ENCODE peak calls at places on chromosomes 12 and 14, in eight cellular contexts. S is astrocyte, O is Peyer's patch, Z is A549, A is right atrium auricular region, R is mesendoderm, T is IMR-90, C is psoas muscle. D is an unnamed sample. For H3K4me1, the result is how much of the 10 kb centered on the place peaks cover.

GRCh38 chr12:57046947-57047890 is 2.7 kb downstream of the MYO1A start:
- DNase-seq in R (no peak), T (no peak), O (no peak), C (no peak), Z (no peak), S (no peak), A (no peak), D (no peak)

GRCh38 chr12:100267603-100268281 is 765 bp downstream of the SCYL2 start:
- DNase-seq in A (no peak), O (no peak), T (peak), C (no peak), Z (no peak), S (peak), R (peak), D (no peak)

GRCh38 chr12:110901401-110901800 is 19.0 kb downstream of the MYL2 start:
- DNase-seq in T (no peak), S (no peak), R (peak), A (no peak), C (no peak), O (no peak), Z (no peak), D (no peak)

GRCh38 chr14:80638620-80639215 is 302.8 kb downstream of the CEP128 start:
- DNase-seq in A (no peak), O (no peak), C (no peak), T (peak), S (peak), R (peak), Z (peak), D (no peak)

GRCh38 chr14:66395300-66395699 is 90.9 kb upstream of the CCDC196 start:
- DNase-seq in R (peak), T (no peak), S (no peak), C (no peak), O (no peak), A (no peak), Z (no peak), D (no peak)

GRCh38 chr14:38500125-38500524 is 244.2 kb upstream of the CLEC14A start:
- DNase-seq in C (no peak), Z (no peak), S (no peak), A (no peak), O (no peak), R (no peak), T (peak), D (no peak)

GRCh38 chr14:29814153-29815057 is 113.2 kb downstream of the PRKD1 start:
- DNase-seq in C (peak), S (peak), Z (no peak), T (peak), R (no peak), A (no peak), O (no peak), D (no peak)

GRCh38 chr12:12240671-12241345 is 26.0 kb downstream of the LRP6 start:
- DNase-seq in Z (no peak), S (peak), O (no peak), C (no peak), R (no peak), T (peak), A (no peak), D (no peak)

GRCh38 chr12:632102-632696 is 31.0 kb downstream of the NINJ2 start:
- DNase-seq in Z (peak), A (no peak), O (no peak), C (peak), T (peak), S (peak), R (peak), D (no peak)

GRCh38 chr14:75879031-75879430 is 102.8 kb downstream of the TGFB3 start:
- DNase-seq in A (no peak), R (no peak), Z (no peak), S (peak), T (peak), C (no peak), O (no peak), D (no peak)

GRCh38 chr14:45649051-45649450 is 396.0 kb upstream of the MIS18BP1 start:
- DNase-seq in R (no peak), S (no peak), Z (no peak), A (no peak), T (no peak), O (no peak), C (no peak), D (no peak)

GRCh38 chr12:12405882-12406281 is 49.0 kb downstream of the BORCS5 start:
- DNase-seq in C (no peak), S (no peak), A (no peak), Z (peak), R (no peak), O (peak), T (no peak), D (no peak)

GRCh38 chr12:91877461-91878230 is 268.0 kb downstream of the BTG1 start:
- DNase-seq in C (no peak), T (no peak), Z (no peak), R (no peak), S (no peak), O (no peak), A (no peak), D (no peak)

GRCh38 chr14:31834616-31835015 is 242.5 kb upstream of the ARHGAP5 start:
- DNase-seq in R (no peak), Z (no peak), O (no peak), C (no peak), T (peak), S (peak), A (no peak), D (no peak)

GRCh38 chr12:67453181-67453580 is 184.0 kb downstream of the CAND1 start:
- DNase-seq in R (no peak), O (no peak), C (no peak), Z (no peak), S (no peak), T (no peak), A (no peak), D (no peak)

GRCh38 chr12:106428379-106428778 is 70.8 kb downstream of the POLR3B start:
- DNase-seq in R (no peak), O (no peak), T (peak), C (no peak), Z (no peak), S (peak), A (no peak), D (no peak)

GRCh38 chr12:46109343-46110219 is 119.2 kb upstream of the SCAF11 start:
- DNase-seq in T (no peak), Z (no peak), S (no peak), A (no peak), O (no peak), R (no peak), C (no peak), D (no peak)

GRCh38 chr12:20024194-20024593 is 344.1 kb upstream of the PDE3A start:
- DNase-seq in T (no peak), S (no peak), A (no peak), R (no peak), O (no peak), C (no peak), Z (no peak), D (no peak)

GRCh38 chr14:50064993-50065392 is 51.4 kb downstream of the VCPKMT start:
- DNase-seq in S (peak), Z (no peak), C (no peak), A (no peak), O (no peak), T (no peak), R (no peak), D (no peak)

GRCh38 chr12:48023386-48023785 is 19.1 kb upstream of the COL2A1 start:
- DNase-seq in A (no peak), C (no peak), T (no peak), S (no peak), Z (no peak), O (no peak), R (peak), D (no peak)

GRCh38 chr12:106498056-106498455 is 84.7 kb upstream of the RFX4 start:
- DNase-seq in T (peak), A (no peak), R (no peak), O (no peak), S (peak), Z (no peak), C (no peak), D (no peak)

GRCh38 chr12:123757555-123757954 is 4.5 kb upstream of the DNAH10 start:
- DNase-seq in C (peak), A (no peak), O (no peak), T (peak), R (no peak), Z (no peak), S (no peak), D (peak)

GRCh38 chr14:56205906-56206305 is 87.7 kb downstream of the PELI2 start:
- DNase-seq in O (no peak), Z (no peak), S (no peak), C (no peak), R (no peak), T (no peak), A (no peak), D (no peak)

GRCh38 chr14:65866906-65867305 is 454.4 kb downstream of the FUT8 start:
- DNase-seq in A (no peak), T (no peak), S (no peak), R (no peak), Z (no peak), O (no peak), C (no peak), D (no peak)

GRCh38 chr12:101839324-101840283 is 8.8 kb upstream of the GNPTAB start:
- DNase-seq in C (peak), S (no peak), O (no peak), T (peak), R (peak), A (peak), Z (peak), D (no peak)

GRCh38 chr14:70707138-70708038 is 65.7 kb downstream of the TTC9 start:
- DNase-seq in A (no peak), Z (no peak), S (peak), C (no peak), T (peak), O (no peak), R (peak), D (no peak)

GRCh38 chr12:53728206-53728605 is 954 bp upstream of the CALCOCO1 start:
- DNase-seq in Z (no peak), A (no peak), O (no peak), S (no peak), C (no peak), R (no peak), T (no peak), D (no peak)

GRCh38 chr14:79064200-79064599 is 894.0 kb downstream of the NRXN3 start:
- DNase-seq in R (no peak), T (no peak), O (no peak), C (no peak), S (no peak), A (no peak), Z (no peak), D (no peak)

GRCh38 chr12:51247523-51248206 is 9.0 kb downstream of the DAZAP2 start:
- DNase-seq in C (no peak), Z (no peak), R (no peak), A (no peak), S (no peak), O (no peak), T (no peak), D (no peak)

GRCh38 chr14:70642313-70643235 is 858 bp downstream of the TTC9 start:
- DNase-seq in S (no peak), C (peak), O (no peak), R (peak), T (no peak), Z (no peak), A (no peak), D (no peak)

GRCh38 chr14:24803933-24804494 is 170.0 kb upstream of the GZMB start:
- DNase-seq in C (no peak), R (no peak), Z (no peak), O (no peak), S (no peak), T (no peak), A (no peak), D (no peak)

GRCh38 chr12:46246021-46246700 is 22.7 kb downstream of the SLC38A1 start:
- DNase-seq in R (no peak), A (no peak), O (no peak), Z (no peak), S (no peak), T (no peak), C (no peak), D (no peak)

GRCh38 chr12:770474-770873 is 18.1 kb downstream of the WNK1 start:
- DNase-seq in T (no peak), C (no peak), R (no peak), Z (no peak), O (no peak), S (peak), A (no peak), D (no peak)

GRCh38 chr12:89525002-89525823 is 617 bp upstream of the GALNT4 start:
- DNase-seq in O (peak), C (peak), S (peak), Z (peak), A (no peak), T (peak), R (peak), D (no peak)

GRCh38 chr14:38250316-38250715 is 5.6 kb downstream of the CLEC14A start:
- DNase-seq in C (no peak), A (no peak), R (no peak), T (peak), Z (no peak), O (no peak), S (no peak), D (no peak)

GRCh38 chr12:106274575-106275081 is 26.8 kb upstream of the CKAP4 start:
- DNase-seq in O (no peak), S (peak), C (no peak), A (no peak), Z (no peak), T (no peak), R (no peak), D (no peak)

GRCh38 chr14:23704890-23705289 is 68.7 kb downstream of the DHRS2 start:
- DNase-seq in C (no peak), Z (no peak), S (no peak), A (no peak), R (peak), O (no peak), T (no peak), D (no peak)

GRCh38 chr14:104844306-104845032 is 20.6 kb upstream of the CEP170B start:
- DNase-seq in Z (no peak), R (peak), A (no peak), S (no peak), O (no peak), C (no peak), T (no peak), D (no peak)

DNA sequence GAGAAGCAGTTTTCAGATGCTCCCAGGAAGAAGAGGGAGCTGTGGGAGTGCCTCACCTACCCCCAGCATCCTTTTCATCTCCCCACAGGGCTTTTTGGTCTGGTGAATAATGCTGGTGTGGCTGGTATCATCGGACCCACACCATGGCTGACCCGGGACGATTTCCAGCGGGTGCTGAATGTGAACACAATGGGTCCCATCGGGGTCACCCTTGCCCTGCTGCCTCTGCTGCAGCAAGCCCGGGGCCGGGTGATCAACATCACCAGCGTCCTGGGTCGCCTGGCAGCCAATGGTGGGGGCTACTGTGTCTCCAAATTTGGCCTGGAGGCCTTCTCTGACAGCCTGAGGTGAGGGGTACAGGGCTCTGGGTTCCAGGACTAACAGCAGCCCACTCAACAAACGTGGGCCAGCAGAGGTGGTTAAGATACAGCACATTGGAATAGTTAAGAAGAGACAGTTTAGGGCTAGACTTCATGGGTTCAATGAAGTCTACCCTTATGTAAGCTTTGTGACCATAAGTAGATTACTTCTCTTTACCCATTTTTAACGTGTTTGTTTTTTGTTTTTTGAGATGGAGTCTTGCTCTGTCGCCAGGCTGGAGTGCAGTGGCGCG is 1.5 kb downstream of the RDH5 start:
- DNase-seq in C (peak), A (no peak), T (no peak), S (no peak), Z (no peak), R (no peak), O (no peak), D (no peak)
- H3K4me1 ChIP-seq in C (half or more), A (under half), T (under half), S (half or more), Z (half or more), R (under half), O (under half), D (half or more)

GRCh38 chr12:78866518-78866917 is 1.9 kb downstream of the SYT1 start:
- DNase-seq in C (no peak), S (no peak), Z (no peak), T (no peak), A (no peak), R (no peak), O (no peak), D (no peak)

GRCh38 chr12:78870539-78870938 is 6.0 kb downstream of the SYT1 start:
- DNase-seq in R (peak), A (no peak), T (no peak), S (no peak), Z (no peak), C (no peak), O (no peak), D (no peak)

GRCh38 chr12:78871566-78871965 is 7.0 kb downstream of the SYT1 start:
- DNase-seq in Z (no peak), R (no peak), O (no peak), T (peak), C (no peak), A (no peak), S (no peak), D (no peak)
- H3K27ac ChIP-seq in Z (no peak), R (no peak), O (no peak), T (no peak), C (no peak), A (no peak), S (no peak), D (no peak)

GRCh38 chr14:73747386-73748211 is 33.4 kb upstream of the PNMA1 start:
- DNase-seq in A (no peak), S (no peak), C (no peak), Z (no peak), R (peak), O (peak), T (no peak), D (no peak)
- H3K4me1 ChIP-seq in A (under half), S (under half), C (half or more), Z (half or more), R (under half), O (half or more), T (half or more), D (half or more)

GRCh38 chr12:24945822-24946221 is 3.1 kb downstream of the BCAT1 start:
- DNase-seq in Z (no peak), C (no peak), R (no peak), S (no peak), T (no peak), O (no peak), A (no peak), D (no peak)
- H3K27ac ChIP-seq in Z (no peak), C (no peak), R (no peak), S (peak), T (peak), O (no peak), A (no peak), D (no peak)

GRCh38 chr12:108365324-108365723 is 26.2 kb upstream of the CMKLR1 start:
- DNase-seq in S (no peak), O (no peak), T (no peak), Z (no peak), A (no peak), C (no peak), R (no peak), D (no peak)

GRCh38 chr12:108364879-108365278 is 25.8 kb upstream of the CMKLR1 start:
- DNase-seq in O (no peak), C (no peak), S (no peak), R (no peak), T (no peak), A (no peak), Z (no peak), D (no peak)

GRCh38 chr12:108360487-108360886 is 21.4 kb upstream of the CMKLR1 start:
- DNase-seq in T (no peak), S (peak), Z (no peak), O (no peak), R (no peak), A (no peak), C (no peak), D (no peak)

GRCh38 chr12:108363565-108363964 is 24.5 kb upstream of the CMKLR1 start:
- DNase-seq in Z (no peak), A (no peak), C (no peak), O (no peak), R (no peak), S (no peak), T (no peak), D (no peak)

GRCh38 chr12:108363165-108363564 is 24.1 kb upstream of the CMKLR1 start:
- DNase-seq in O (no peak), T (no peak), A (no peak), C (no peak), R (no peak), Z (no peak), S (no peak), D (no peak)
- H3K4me1 ChIP-seq in O (under half), T (under half), A (under half), C (under half), R (under half), Z (under half), S (under half), D (under half)